ENCODE peak calls at places on chromosomes 12 and 14, in nine cellular contexts. T is ovary, S is IMR-90, D is prostate gland, B is adrenal gland, N is Peyer's patch, F is H9, Z is tibial artery, H is MM.1S. K is an unnamed sample. For H3K27me3, the result is how much of the 10 kb centered on the place peaks cover.

GRCh38 chr14:71754422-71755095 is 177.7 kb upstream of the RGS6 start:
- DNase-seq in S (no peak), D (no peak), N (no peak), F (peak), H (no peak), B (no peak), Z (no peak), T (no peak), K (no peak)

GRCh38 chr14:70871863-70872677 is 35.2 kb upstream of the PCNX1 start:
- DNase-seq in B (no peak), D (no peak), T (no peak), N (no peak), Z (no peak), H (peak), F (no peak), S (no peak), K (no peak)

GRCh38 chr12:30694971-30695326 is 720 bp downstream of the IPO8 start:
- DNase-seq in B (peak), F (peak), Z (peak), D (peak), N (peak), S (peak), T (peak), H (peak), K (peak)

GRCh38 chr14:22552001-22552826 is 36.8 kb downstream of the DAD1 start:
- DNase-seq in F (no peak), B (no peak), N (no peak), S (no peak), H (no peak), D (no peak), T (no peak), Z (no peak), K (no peak)

GRCh38 chr12:58678753-58679152 is 241.6 kb downstream of the LRIG3 start:
- DNase-seq in B (no peak), F (no peak), N (no peak), D (no peak), S (no peak), T (no peak), Z (no peak), H (no peak), K (no peak)

GRCh38 chr14:68709007-68709406 is 83.9 kb downstream of the ZFP36L1 start:
- DNase-seq in Z (no peak), T (no peak), H (no peak), B (no peak), S (no peak), F (no peak), D (no peak), N (no peak), K (no peak)

GRCh38 chr12:39935275-39935674 is 170.6 kb downstream of the SLC2A13 start:
- DNase-seq in H (no peak), Z (no peak), N (no peak), T (no peak), S (peak), B (no peak), F (no peak), D (no peak), K (no peak)

GRCh38 chr12:21644516-21644915 is 13.1 kb downstream of the LDHB start:
- DNase-seq in T (no peak), Z (no peak), S (no peak), B (no peak), F (no peak), N (no peak), H (no peak), D (no peak), K (no peak)

GRCh38 chr12:106984588-106985137 is 2.3 kb downstream of the MTERF2 start:
- DNase-seq in B (no peak), N (no peak), T (no peak), D (no peak), F (no peak), Z (no peak), S (no peak), H (no peak), K (no peak)

GRCh38 chr12:16417058-16417457 is 69.6 kb downstream of the MGST1 start:
- DNase-seq in S (no peak), F (no peak), D (no peak), N (no peak), Z (no peak), B (no peak), H (no peak), T (no peak), K (no peak)

GRCh38 chr14:99747167-99747566 is 46.0 kb upstream of the EML1 start:
- DNase-seq in T (no peak), F (no peak), N (no peak), D (no peak), H (no peak), Z (no peak), B (no peak), S (no peak), K (no peak)

GRCh38 chr14:59086241-59086899 is 102.1 kb upstream of the DAAM1 start:
- DNase-seq in H (no peak), Z (no peak), N (no peak), S (peak), T (no peak), D (no peak), B (no peak), F (no peak), K (no peak)

GRCh38 chr14:99971087-99971928 is 93.9 kb upstream of the EVL start:
- DNase-seq in T (peak), N (peak), H (peak), D (peak), Z (peak), F (peak), B (peak), S (peak), K (peak)

GRCh38 chr14:69620981-69621380 is 9.6 kb downstream of the SUSD6 start:
- DNase-seq in D (no peak), Z (no peak), H (no peak), S (no peak), T (no peak), N (no peak), F (no peak), B (no peak), K (no peak)

GRCh38 chr14:77039285-77040058 is 11.0 kb upstream of the IRF2BPL start:
- DNase-seq in B (peak), H (no peak), S (peak), F (no peak), D (no peak), T (peak), N (no peak), Z (no peak), K (no peak)

GRCh38 chr14:63435838-63436237 is 107.3 kb downstream of the PPP2R5E start:
- DNase-seq in F (no peak), B (peak), D (peak), N (no peak), S (peak), T (peak), H (no peak), Z (peak), K (peak)

GRCh38 chr12:75862692-75863471 is 168.7 kb downstream of the PHLDA1 start:
- DNase-seq in H (no peak), S (peak), D (no peak), B (peak), N (no peak), T (no peak), F (no peak), Z (no peak), K (no peak)

GRCh38 chr14:74921987-74922751 is 891 bp downstream of the RPS6KL1 start:
- DNase-seq in F (no peak), S (no peak), Z (peak), H (no peak), B (no peak), N (no peak), D (no peak), T (no peak), K (no peak)

GRCh38 chr12:8698830-8699330 is 1.1 kb downstream of the RIMKLB start:
- DNase-seq in N (no peak), S (peak), T (no peak), B (no peak), Z (no peak), H (no peak), D (no peak), F (no peak), K (no peak)

GRCh38 chr14:39841088-39841487 is 408.9 kb upstream of the FBXO33 start:
- DNase-seq in Z (no peak), H (peak), N (no peak), F (no peak), S (no peak), D (no peak), T (no peak), B (no peak), K (no peak)

DNA sequence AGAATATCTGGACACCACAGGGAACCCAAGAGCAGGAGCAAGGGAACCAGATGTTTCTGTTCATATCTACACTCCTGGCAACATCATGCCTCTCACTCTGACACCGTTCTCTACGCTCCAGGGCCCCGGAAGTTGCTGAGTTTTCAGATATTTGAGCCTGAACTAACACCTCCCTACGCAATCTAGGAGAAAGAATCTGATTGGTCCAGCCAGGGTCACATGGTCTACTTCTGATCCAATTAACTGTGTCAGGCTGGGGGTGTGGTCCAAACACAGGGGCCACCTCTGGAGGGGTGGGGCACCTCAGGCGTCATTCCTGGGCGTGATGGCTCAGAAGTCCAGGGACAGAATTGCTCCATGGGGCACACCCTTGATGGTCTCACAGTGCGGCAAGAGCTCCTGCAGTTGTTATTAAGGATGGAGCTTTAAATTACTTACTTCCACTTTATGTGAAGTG is 165.5 kb downstream of the PTPN11 start:
- DNase-seq in S (no peak), Z (no peak), T (no peak), B (no peak), N (no peak), H (no peak), F (peak), D (no peak), K (no peak)
- H3K27me3 ChIP-seq in S (under half), Z (under half), T (under half), B (under half), N (under half), H (under half), F (under half), D (under half), K (under half)

GRCh38 chr14:103512701-103513611 is 9.7 kb downstream of the CKB start:
- DNase-seq in B (peak), D (peak), S (peak), T (peak), Z (peak), H (no peak), N (peak), F (no peak), K (peak)
- TF ChIP-seq CTCF in B (no peak), D (no peak), S (no peak), T (no peak), Z (no peak), H (no peak), N (no peak), F (no peak), K (no peak)

GRCh38 chr12:132430838-132431826 is 58.8 kb upstream of the FBRSL1 start:
- DNase-seq in Z (no peak), T (no peak), F (no peak), H (no peak), N (peak), D (no peak), S (no peak), B (no peak), K (peak)
- H3K27me3 ChIP-seq in Z (half or more), T (under half), F (under half), H (under half), N (under half), D (under half), S (under half), B (under half), K (half or more)

GRCh38 chr12:7130791-7131501 is 775 bp downstream of the CLSTN3 start:
- DNase-seq in H (peak), D (peak), Z (no peak), B (peak), F (peak), T (peak), S (peak), N (no peak), K (peak)
- TF ChIP-seq CTCF in H (peak), D (no peak), Z (no peak), B (no peak), F (peak), T (no peak), S (no peak), N (no peak), K (no peak)

DNA sequence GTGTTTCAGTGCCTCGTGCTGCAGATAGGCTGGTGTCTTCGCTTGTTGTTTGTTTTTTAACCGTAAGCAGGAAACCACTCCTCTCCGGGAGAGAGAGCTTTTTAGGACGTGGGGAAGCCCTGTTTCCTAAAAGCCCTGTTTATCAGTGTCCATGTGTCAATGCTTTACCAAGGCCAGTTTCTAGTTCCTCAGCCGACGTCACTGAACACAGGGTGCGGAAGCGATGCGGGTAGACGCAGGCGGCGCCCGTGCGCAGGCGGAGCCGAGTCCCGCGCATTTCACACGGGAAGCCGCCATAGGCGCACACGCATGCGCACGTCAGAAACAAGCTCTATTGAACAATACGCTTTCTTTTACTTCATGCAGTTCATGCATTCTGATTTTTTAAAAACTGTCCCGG is 79.8 kb downstream of the GLT1D1 start:
- DNase-seq in N (no peak), S (no peak), F (no peak), H (no peak), Z (no peak), B (no peak), T (no peak), D (no peak), K (no peak)
- H3K27me3 ChIP-seq in N (under half), S (under half), F (under half), H (under half), Z (under half), B (under half), T (under half), D (under half), K (under half)

GRCh38 chr12:98645572-98646067 is 530 bp downstream of the APAF1 start:
- DNase-seq in S (no peak), T (no peak), D (peak), N (no peak), F (no peak), Z (no peak), B (peak), H (no peak), K (no peak)

GRCh38 chr12:98646165-98646764 is 1.2 kb downstream of the APAF1 start:
- DNase-seq in S (peak), F (no peak), H (no peak), T (no peak), D (no peak), N (no peak), Z (no peak), B (no peak), K (no peak)

GRCh38 chr12:98644712-98645571 is at the start of the genes APAF1 and IKBIP:
- DNase-seq in N (peak), B (peak), D (peak), F (peak), Z (peak), S (peak), T (peak), H (peak), K (peak)

GRCh38 chr12:98639526-98639925 is 5.1 kb downstream of the IKBIP start:
- DNase-seq in T (no peak), N (no peak), Z (no peak), F (no peak), D (no peak), S (no peak), H (no peak), B (no peak), K (no peak)

DNA sequence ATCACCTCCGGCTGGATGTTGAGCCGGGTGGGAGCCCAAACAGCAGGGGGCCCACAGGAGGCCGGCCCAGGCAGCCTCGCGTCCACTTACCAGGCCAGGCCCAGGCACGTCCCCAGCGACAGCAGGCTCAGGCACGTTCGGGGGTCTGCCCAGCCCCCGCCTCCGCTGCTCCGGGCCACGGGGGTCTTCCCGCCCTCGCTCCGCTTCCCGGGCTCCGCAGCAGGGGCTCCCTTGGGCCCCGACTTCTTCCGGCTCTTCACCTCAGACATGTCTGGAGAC is 216 bp downstream of the IKBIP start:
- DNase-seq in H (no peak), S (no peak), N (no peak), D (peak), T (peak), F (peak), B (peak), Z (no peak), K (no peak)
- TF ChIP-seq CTCF in H (peak), S (peak), N (no peak), D (peak), T (no peak), F (no peak), B (no peak), Z (no peak), K (no peak)

GRCh38 chr12:56241424-56242205 is 11.8 kb downstream of the SLC39A5 start:
- DNase-seq in Z (no peak), N (no peak), F (no peak), H (no peak), B (no peak), D (no peak), T (no peak), S (no peak), K (no peak)

GRCh38 chr12:56236091-56236490 is 6.2 kb downstream of the SLC39A5 start:
- DNase-seq in B (no peak), S (no peak), T (no peak), H (no peak), N (no peak), D (no peak), Z (no peak), F (no peak), K (no peak)

GRCh38 chr12:56237552-56237951 is 7.7 kb downstream of the SLC39A5 start:
- DNase-seq in S (peak), N (no peak), H (no peak), B (no peak), Z (no peak), T (no peak), F (no peak), D (no peak), K (peak)

GRCh38 chr12:56234746-56235436 is 5.0 kb downstream of the SLC39A5 start:
- DNase-seq in D (no peak), Z (no peak), N (no peak), T (no peak), F (no peak), B (no peak), S (no peak), H (no peak), K (no peak)

DNA sequence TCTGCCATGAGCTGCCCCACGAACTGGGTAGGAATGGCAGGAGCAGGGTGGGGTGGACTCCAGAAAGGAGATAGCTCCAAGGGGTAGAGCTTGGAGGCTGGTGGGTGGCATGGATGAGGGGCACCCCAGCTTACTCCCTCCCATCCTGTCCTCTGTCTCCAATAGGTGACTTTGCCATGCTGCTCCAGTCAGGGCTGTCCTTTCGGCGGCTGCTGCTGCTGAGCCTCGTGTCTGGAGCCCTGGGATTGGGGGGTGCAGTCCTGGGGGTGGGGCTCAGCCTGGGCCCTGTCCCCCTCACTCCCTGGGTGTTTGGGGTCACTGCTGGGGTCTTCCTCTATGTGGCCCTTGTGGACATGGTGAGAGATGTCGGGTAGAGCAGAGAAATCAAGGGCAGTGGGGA is 7.1 kb downstream of the SLC39A5 start:
- DNase-seq in Z (no peak), H (no peak), S (no peak), D (no peak), F (no peak), T (no peak), N (no peak), B (no peak), K (no peak)
- H3K27me3 ChIP-seq in Z (under half), H (under half), S (under half), D (under half), F (under half), T (under half), N (under half), B (under half), K (under half)

GRCh38 chr14:53151867-53152626 is 1.1 kb downstream of the DDHD1 start:
- DNase-seq in H (peak), T (peak), S (peak), B (peak), Z (peak), F (peak), N (peak), D (peak), K (peak)
- TF ChIP-seq CTCF in H (no peak), T (no peak), S (peak), B (peak), Z (no peak), F (peak), N (no peak), D (no peak), K (no peak)

K was measured in left lung.